ENCODE peak calls at places on chromosomes 3 and 15, in five cellular contexts. R is Right ventricle myocardium superior; S is neural crest cell; Z is stimulated activated CD4-positive, alpha-beta T cell treated with anti-CD3 and anti-CD28 coated beads, Interleukin-1b, Interleukin-23, amount 100 ng/mL, for 24 hours; D is GM10248. G is an unnamed sample.
A peak's percentile ranks its signal among the peaks of the same experiment; 100 is the strongest.

GRCh38 chr3:175149675-175150074 is 290.5 kb downstream of the NAALADL2 start:
- DNase-seq in R (no peak), S (no peak), Z (no peak), D (no peak), G (no peak)

GRCh38 chr3:190811775-190812480 is 50.6 kb downstream of the GMNC start:
- DNase-seq in R (no peak), S (peak; percentile 47), Z (no peak), D (peak; percentile 13), G (peak; percentile 59)

GRCh38 chr3:195162033-195162669 is 108.8 kb downstream of the XXYLT1 start:
- DNase-seq in R (peak; percentile 55), S (no peak), Z (no peak), D (peak; percentile 61), G (no peak)

GRCh38 chr3:197417451-197417850 is 119.0 kb upstream of the DLG1 start:
- DNase-seq in R (no peak), S (no peak), Z (no peak), D (no peak), G (no peak)

GRCh38 chr3:38210141-38210757 is 44.9 kb downstream of the OXSR1 start:
- DNase-seq in R (no peak), S (no peak), Z (no peak), D (peak; percentile 41), G (no peak)

GRCh38 chr15:91456251-91456718 is 356.2 kb downstream of the SV2B start:
- DNase-seq in R (no peak), S (no peak), Z (no peak), D (no peak), G (peak; percentile 6)

GRCh38 chr15:62886431-62887071 is 156.0 kb upstream of the TPM1 start:
- DNase-seq in R (no peak), S (peak; percentile 20), Z (no peak), D (no peak), G (peak; percentile 57)

GRCh38 chr15:45719490-45719889 is 84.7 kb downstream of the SQOR start:
- DNase-seq in R (no peak), S (no peak), Z (no peak), D (no peak), G (no peak)

GRCh38 chr3:31377045-31377642 is 155.6 kb upstream of the STT3B start:
- DNase-seq in R (no peak), S (no peak), Z (no peak), D (no peak), G (no peak)

GRCh38 chr3:94349310-94349848 is 286.5 kb downstream of the NSUN3 start:
- DNase-seq in R (no peak), S (no peak), Z (no peak), D (no peak), G (peak; percentile 55)

GRCh38 chr3:50423543-50423942 is 64.2 kb upstream of the TMEM115 start:
- DNase-seq in R (no peak), S (no peak), Z (no peak), D (no peak), G (no peak)

GRCh38 chr3:45553469-45553974 is 41.0 kb upstream of the LIMD1 start:
- DNase-seq in R (peak; percentile 78), S (no peak), Z (no peak), D (peak; percentile 45), G (no peak)

GRCh38 chr3:75906555-75907112 is 121.3 kb upstream of the ZNF717 start:
- DNase-seq in R (no peak), S (peak; percentile 57), Z (no peak), D (no peak), G (peak; percentile 49)

GRCh38 chr15:72227192-72227586 is 3.8 kb downstream of the PKM start:
- DNase-seq in R (no peak), S (no peak), Z (no peak), D (no peak), G (no peak)